ENCODE peak calls at places on chromosome 21, in six cellular contexts. C is transverse colon, D is mucosa of descending colon, E is choroid plexus epithelial cell, S is heart left ventricle, V is foreskin fibroblast. T is an unnamed sample.

GRCh38 chr21:35145626-35146236 is 96.6 kb upstream of the RUNX1 start:
- DNase-seq in V (no peak), D (no peak), E (peak), S (peak), C (no peak), T (no peak)

GRCh38 chr21:36504067-36505058 is 24.4 kb upstream of the CLDN14 start:
- DNase-seq in V (peak), E (peak), C (peak), S (no peak), D (no peak), T (no peak)

GRCh38 chr21:45550552-45551210 is 8.4 kb upstream of the SLC19A1 start:
- DNase-seq in C (peak), D (no peak), V (peak), S (no peak), E (peak), T (no peak)

GRCh38 chr21:35508389-35508888 is 459.3 kb upstream of the RUNX1 start:
- DNase-seq in V (peak), E (peak), S (peak), C (peak), D (peak), T (peak)

GRCh38 chr21:29208044-29208665 is 77.7 kb downstream of the MAP3K7CL start:
- DNase-seq in S (no peak), C (no peak), V (no peak), D (no peak), E (no peak), T (no peak)

GRCh38 chr21:25964009-25964408 is 206.6 kb downstream of the APP start:
- DNase-seq in C (no peak), D (no peak), E (no peak), V (no peak), S (no peak), T (no peak)

GRCh38 chr21:18646114-18646513 is 242.5 kb upstream of the TMPRSS15 start:
- DNase-seq in S (no peak), V (no peak), D (no peak), C (no peak), E (no peak), T (no peak)

GRCh38 chr21:46153259-46154154 is 1.9 kb downstream of the FTCD start:
- DNase-seq in C (peak), V (peak), S (no peak), E (peak), D (peak), T (peak)

GRCh38 chr21:25370311-25370744 is 237.0 kb downstream of the MRPL39 start:
- DNase-seq in S (no peak), C (no peak), E (peak), V (peak), D (no peak), T (no peak)

GRCh38 chr21:37562920-37563640 is 196.5 kb downstream of the DYRK1A start:
- DNase-seq in E (no peak), C (peak), D (peak), V (no peak), S (peak), T (no peak)

GRCh38 chr21:46661627-46662366 is 26.3 kb downstream of the PRMT2 start:
- DNase-seq in C (no peak), V (no peak), E (no peak), D (no peak), S (no peak), T (no peak)

GRCh38 chr21:31543191-31543590 is 116.3 kb upstream of the SOD1 start:
- DNase-seq in D (no peak), V (no peak), C (no peak), S (no peak), E (no peak), T (no peak)

GRCh38 chr21:35578350-35578782 is 482.0 kb downstream of the SETD4 start:
- DNase-seq in C (no peak), V (peak), D (no peak), S (no peak), E (peak), T (no peak)

GRCh38 chr21:46393941-46394818 is 64.5 kb upstream of the DIP2A start:
- DNase-seq in D (no peak), C (no peak), V (no peak), S (no peak), E (peak), T (no peak)

GRCh38 chr21:25421327-25422028 is 185.8 kb downstream of the MRPL39 start:
- DNase-seq in V (peak), E (peak), D (no peak), C (peak), S (no peak), T (no peak)

GRCh38 chr21:21067375-21067774 is 69.2 kb downstream of the NCAM2 start:
- DNase-seq in S (no peak), E (no peak), V (no peak), C (no peak), D (no peak), T (no peak)

GRCh38 chr21:33380483-33380998 is 22.7 kb upstream of the IFNGR2 start:
- DNase-seq in C (peak), E (peak), D (peak), V (peak), S (peak), T (peak)

GRCh38 chr21:32359719-32360260 is 33.0 kb downstream of the URB1 start:
- DNase-seq in D (no peak), V (no peak), E (peak), C (no peak), S (no peak), T (no peak)

GRCh38 chr21:46316708-46317324 is 6.9 kb downstream of the C21orf58 start:
- DNase-seq in E (no peak), D (no peak), C (no peak), S (no peak), V (no peak), T (no peak)

GRCh38 chr21:37072239-37072987 is 458 bp downstream of the PIGP start:
- DNase-seq in V (peak), C (peak), E (peak), S (no peak), D (peak), T (peak)

GRCh38 chr21:32184059-32184458 is 94.8 kb downstream of the MIS18A start:
- DNase-seq in V (no peak), D (no peak), E (no peak), C (no peak), S (no peak), T (no peak)

GRCh38 chr21:33265664-33266049 is 510 bp upstream of the IL10RB start:
- DNase-seq in S (peak), C (peak), V (peak), D (peak), E (peak), T (peak)

GRCh38 chr21:32886339-32886738 is 114.8 kb upstream of the PAXBP1 start:
- DNase-seq in V (no peak), C (no peak), D (no peak), S (no peak), E (no peak), T (no peak)

GRCh38 chr21:34274001-34274400 is 89.8 kb upstream of the KCNE2 start:
- DNase-seq in V (peak), D (no peak), E (no peak), C (no peak), S (no peak), T (no peak)

GRCh38 chr21:45576838-45577737 is 34.8 kb upstream of the SLC19A1 start:
- DNase-seq in C (no peak), E (no peak), D (no peak), V (no peak), S (no peak), T (no peak)

GRCh38 chr21:45528981-45529784 is 13.1 kb downstream of the SLC19A1 start:
- DNase-seq in E (no peak), V (no peak), C (peak), D (peak), S (peak), T (no peak)

GRCh38 chr21:26843912-26844257 is 1.3 kb downstream of the ADAMTS1 start:
- DNase-seq in C (no peak), D (peak), E (peak), V (peak), S (no peak), T (no peak)

GRCh38 chr21:46355161-46356004 is 31.4 kb downstream of the PCNT start:
- DNase-seq in V (no peak), D (no peak), E (no peak), S (no peak), C (no peak), T (no peak)

GRCh38 chr21:16279658-16280581 is 550.1 kb downstream of the USP25 start:
- DNase-seq in D (no peak), S (peak), C (no peak), V (peak), E (peak), T (no peak)

GRCh38 chr21:17554619-17555472 is 42.0 kb downstream of the CXADR start:
- DNase-seq in D (no peak), E (no peak), S (no peak), C (no peak), V (peak), T (no peak)

GRCh38 chr21:27047331-27048314 is 80.7 kb upstream of the ADAMTS5 start:
- DNase-seq in C (no peak), D (no peak), E (peak), V (peak), S (no peak), T (no peak)

GRCh38 chr21:45994086-45994661 is 12.6 kb downstream of the COL6A1 start:
- DNase-seq in E (peak), V (peak), S (peak), D (peak), C (no peak), T (peak)

GRCh38 chr21:44485254-44485793 is 30.0 kb downstream of the LRRC3 start:
- DNase-seq in E (peak), S (no peak), C (no peak), D (no peak), V (peak), T (no peak)
- TF ChIP-seq CTCF in E (peak), S (no peak), C (peak), D (no peak), V (no peak), T (peak)

DNA sequence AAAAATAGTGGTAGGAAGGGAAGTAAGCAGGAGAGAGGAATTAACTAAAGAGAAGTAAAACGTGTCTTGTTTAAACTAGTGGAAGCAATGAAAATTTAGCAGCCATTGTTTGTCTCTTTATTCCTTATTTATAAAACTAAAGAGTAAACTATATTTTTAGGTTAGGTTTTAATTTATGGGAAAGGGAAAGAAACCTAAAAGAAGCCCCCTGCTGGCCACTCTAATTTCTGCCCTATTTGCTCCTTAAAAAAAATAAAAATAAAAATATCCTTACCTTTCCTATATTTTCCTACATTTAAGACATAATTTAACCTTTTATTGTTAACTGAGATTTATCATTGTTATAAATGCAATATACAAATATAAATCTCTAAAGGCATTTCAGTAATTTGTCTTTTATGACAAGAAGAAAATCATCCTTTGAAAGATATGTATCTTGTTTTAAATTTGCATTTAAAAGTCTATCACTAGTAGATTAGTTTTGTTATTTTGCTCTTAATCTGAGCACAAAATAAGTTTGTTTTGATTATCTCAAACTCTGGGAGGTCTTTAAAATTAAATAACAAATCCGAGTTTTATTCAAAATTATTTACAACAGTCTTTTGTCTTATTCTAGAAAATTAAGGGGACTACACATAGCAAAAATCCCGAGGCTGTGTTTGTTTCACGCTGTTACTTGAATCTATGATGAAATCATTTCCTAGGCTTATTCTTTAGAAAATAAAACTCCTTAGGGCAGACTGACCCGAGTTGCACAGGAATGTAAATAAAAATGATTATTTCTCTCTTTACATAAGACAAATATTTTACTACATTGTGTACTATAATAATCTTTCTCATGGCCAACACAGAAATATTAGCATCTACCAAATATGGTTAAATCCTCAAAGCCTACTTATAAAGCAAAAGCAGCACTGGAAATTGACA is 201.7 kb downstream of the NRIP1 start:
- DNase-seq in E (peak), C (no peak), D (no peak), V (peak), S (no peak), T (no peak)
- TF ChIP-seq CTCF in E (peak), C (peak), D (no peak), V (peak), S (peak), T (peak)

GRCh38 chr21:42444745-42445059 is 41.0 kb downstream of the UBASH3A start:
- DNase-seq in E (no peak), V (no peak), S (no peak), C (no peak), D (no peak), T (no peak)
- TF ChIP-seq CTCF in E (no peak), V (no peak), S (no peak), C (no peak), D (no peak), T (no peak)

GRCh38 chr21:30444204-30444603 is 4.1 kb downstream of the KRTAP15-1 start:
- DNase-seq in V (no peak), S (no peak), C (no peak), E (no peak), D (no peak), T (no peak)
- TF ChIP-seq CTCF in V (no peak), S (peak), C (no peak), E (no peak), D (no peak), T (peak)

GRCh38 chr21:43925096-43925481 is 60.1 kb downstream of the AGPAT3 start:
- DNase-seq in E (no peak), S (peak), C (peak), V (no peak), D (peak), T (no peak)
- TF ChIP-seq CTCF in E (no peak), S (no peak), C (no peak), V (no peak), D (no peak), T (no peak)

GRCh38 chr21:23799376-23799775 is 1807.9 kb downstream of the MRPL39 start:
- DNase-seq in C (no peak), V (no peak), D (no peak), S (no peak), E (no peak), T (no peak)

GRCh38 chr21:23804866-23805265 is 1802.4 kb downstream of the MRPL39 start:
- DNase-seq in S (no peak), D (no peak), V (no peak), E (no peak), C (no peak), T (no peak)

GRCh38 chr21:23801292-23801691 is 1806.0 kb downstream of the MRPL39 start:
- DNase-seq in S (no peak), D (no peak), C (no peak), E (no peak), V (no peak), T (no peak)
- TF ChIP-seq CTCF in S (no peak), D (no peak), C (no peak), E (no peak), V (no peak), T (no peak)

GRCh38 chr21:42469272-42469671 is 26.8 kb downstream of the RSPH1 start:
- DNase-seq in E (no peak), C (peak), D (no peak), S (no peak), V (no peak), T (no peak)

GRCh38 chr21:42467613-42467983 is 28.4 kb downstream of the RSPH1 start:
- DNase-seq in C (no peak), S (no peak), E (no peak), V (no peak), D (no peak), T (no peak)

GRCh38 chr21:42465008-42465878 is 30.8 kb downstream of the RSPH1 start:
- DNase-seq in V (no peak), C (peak), S (no peak), D (no peak), E (peak), T (no peak)

GRCh38 chr21:42468511-42469131 is 27.4 kb downstream of the RSPH1 start:
- DNase-seq in E (no peak), D (no peak), V (no peak), S (no peak), C (peak), T (no peak)

GRCh38 chr21:42466700-42467612 is 29.1 kb downstream of the RSPH1 start:
- DNase-seq in D (peak), C (peak), V (peak), E (peak), S (no peak), T (no peak)
- TF ChIP-seq CTCF in D (no peak), C (peak), V (no peak), E (peak), S (no peak), T (no peak)

GRCh38 chr21:42208801-42209490 is 10.0 kb upstream of the ABCG1 start:
- DNase-seq in E (no peak), V (no peak), S (no peak), D (no peak), C (no peak), T (no peak)
- TF ChIP-seq CTCF in E (no peak), V (no peak), S (no peak), D (no peak), C (no peak), T (no peak)

GRCh38 chr21:38804030-38804616 is 1.6 kb upstream of the ETS2 start:
- DNase-seq in S (no peak), C (no peak), V (no peak), D (peak), E (peak), T (no peak)

GRCh38 chr21:38803075-38803474 is 2.7 kb upstream of the ETS2 start:
- DNase-seq in C (no peak), V (no peak), S (no peak), E (no peak), D (no peak), T (no peak)

GRCh38 chr21:38806153-38806941 is 618 bp downstream of the ETS2 start:
- DNase-seq in D (peak), V (peak), C (peak), S (peak), E (no peak), T (no peak)

GRCh38 chr21:38805282-38806152 is at the start of gene ETS2:
- DNase-seq in D (peak), C (peak), E (peak), V (peak), S (peak), T (peak)

GRCh38 chr21:38804617-38805281 is 980 bp upstream of the ETS2 start:
- DNase-seq in C (peak), D (peak), V (peak), S (peak), E (peak), T (peak)
- TF ChIP-seq CTCF in C (peak), D (peak), V (peak), S (peak), E (peak), T (peak)